ENCODE peak calls at places on chromosomes 7 and 10, in six cellular contexts. V is kidney epithelial cell, J is IMR-90, N is NCI-H510A treated with DMSO at 0.1 percent for 48 hours, R is cardiac muscle cell, H is H1. F is an unnamed sample.

GRCh38 chr10:110171032-110171431 is 36.4 kb upstream of the MXI1 start:
- DNase-seq in N (no peak), H (peak), J (no peak), R (no peak), V (peak), F (no peak)

GRCh38 chr7:55060690-55061414 is 42.0 kb downstream of the EGFR start:
- DNase-seq in V (no peak), H (no peak), N (no peak), R (no peak), J (peak), F (no peak)

GRCh38 chr10:22568928-22569327 is 145.4 kb downstream of the PIP4K2A start:
- DNase-seq in V (no peak), R (no peak), J (no peak), H (no peak), N (no peak), F (no peak)

GRCh38 chr7:103843689-103844480 is 145.6 kb downstream of the RELN start:
- DNase-seq in J (no peak), H (no peak), R (no peak), V (no peak), N (no peak), F (no peak)

GRCh38 chr10:9331583-9332008 is 1277.1 kb downstream of the GATA3 start:
- DNase-seq in N (peak), R (peak), H (no peak), J (peak), V (no peak), F (peak)

GRCh38 chr7:143884978-143885559 is 16.9 kb downstream of the TCAF1 start:
- DNase-seq in J (peak), H (peak), R (peak), V (no peak), N (peak), F (no peak)

GRCh38 chr10:3972460-3973366 is 187.7 kb upstream of the KLF6 start:
- DNase-seq in J (no peak), V (no peak), R (no peak), N (no peak), H (no peak), F (no peak)

GRCh38 chr10:20971901-20972300 is 74.8 kb upstream of the NEBL start:
- DNase-seq in H (no peak), J (no peak), N (no peak), R (no peak), V (no peak), F (no peak)

GRCh38 chr10:68861253-68861652 is 33.9 kb downstream of the STOX1 start:
- DNase-seq in H (no peak), R (no peak), J (no peak), V (no peak), N (no peak), F (no peak)

GRCh38 chr10:27783660-27784059 is 38.0 kb upstream of the MKX start:
- DNase-seq in J (peak), H (no peak), V (peak), R (peak), N (no peak), F (peak)

GRCh38 chr7:18019562-18019961 is 8.1 kb downstream of the PRPS1L1 start:
- DNase-seq in V (peak), H (no peak), J (peak), R (no peak), N (no peak), F (no peak)

GRCh38 chr10:26216577-26216948 is at the start of gene GAD2:
- DNase-seq in J (no peak), R (no peak), H (peak), V (no peak), N (no peak), F (no peak)

GRCh38 chr10:11712761-11713160 is 29.4 kb upstream of the ECHDC3 start:
- DNase-seq in H (no peak), N (no peak), J (peak), R (no peak), V (no peak), F (no peak)

GRCh38 chr7:103962070-103962469 is 27.4 kb downstream of the RELN start:
- DNase-seq in R (peak), V (no peak), N (no peak), J (no peak), H (no peak), F (no peak)

GRCh38 chr7:79352323-79352722 is 101.1 kb downstream of the MAGI2 start:
- DNase-seq in J (peak), V (no peak), H (no peak), N (no peak), R (peak), F (no peak)